ENCODE peak calls at places on chromosome 1, in eight cellular contexts. G, M, S, F, N, D, Q and J are unnamed samples.

GRCh38 chr1:68805097-68805641 is 308.3 kb upstream of the DEPDC1 start:
- DNase-seq in G (no peak), M (no peak), S (no peak), F (no peak), N (no peak), D (no peak), Q (no peak), J (no peak)

GRCh38 chr1:228211871-228212414 is 4.1 kb downstream of the OBSCN start:
- DNase-seq in G (no peak), M (no peak), S (no peak), F (no peak), N (no peak), D (no peak), Q (no peak), J (no peak)

GRCh38 chr1:54425152-54425584 is 19.0 kb upstream of the SSBP3 start:
- DNase-seq in G (no peak), M (no peak), S (no peak), F (no peak), N (no peak), D (no peak), Q (no peak), J (no peak)

GRCh38 chr1:41492341-41492848 is 7.9 kb upstream of the EDN2 start:
- DNase-seq in G (peak), M (no peak), S (no peak), F (no peak), N (no peak), D (peak), Q (peak), J (no peak)

GRCh38 chr1:198234511-198235251 is 77.9 kb downstream of the NEK7 start:
- DNase-seq in G (peak), M (no peak), S (no peak), F (no peak), N (peak), D (no peak), Q (no peak), J (no peak)

GRCh38 chr1:107785506-107786213 is 179.3 kb downstream of the VAV3 start:
- DNase-seq in G (no peak), M (no peak), S (no peak), F (no peak), N (no peak), D (no peak), Q (no peak), J (no peak)

GRCh38 chr1:109667452-109668122 is at the start of gene GSTM2:
- DNase-seq in G (peak), M (peak), S (peak), F (peak), N (peak), D (peak), Q (peak), J (peak)

GRCh38 chr1:117171900-117172501 is 38.7 kb downstream of the VTCN1 start:
- DNase-seq in G (no peak), M (no peak), S (peak), F (peak), N (peak), D (peak), Q (no peak), J (no peak)

GRCh38 chr1:221741364-221741970 is 422 bp downstream of the DUSP10 start:
- DNase-seq in G (peak), M (no peak), S (peak), F (peak), N (no peak), D (no peak), Q (no peak), J (no peak)

GRCh38 chr1:10338047-10338446 is 60.8 kb upstream of the PGD start:
- DNase-seq in G (peak), M (no peak), S (peak), F (peak), N (peak), D (peak), Q (peak), J (peak)

GRCh38 chr1:205739348-205740160 is 10.4 kb downstream of the NUCKS1 start:
- DNase-seq in G (no peak), M (peak), S (no peak), F (no peak), N (peak), D (no peak), Q (no peak), J (no peak)

GRCh38 chr1:63272811-63273210 is 49.6 kb upstream of the FOXD3 start:
- DNase-seq in G (no peak), M (no peak), S (no peak), F (no peak), N (no peak), D (no peak), Q (no peak), J (no peak)

GRCh38 chr1:234963180-234963903 is 165.3 kb downstream of the TOMM20 start:
- DNase-seq in G (peak), M (peak), S (peak), F (no peak), N (peak), D (peak), Q (peak), J (no peak)

GRCh38 chr1:22142315-22143064 is 407 bp downstream of the WNT4 start:
- DNase-seq in G (peak), M (no peak), S (no peak), F (no peak), N (no peak), D (no peak), Q (no peak), J (no peak)

GRCh38 chr1:239368436-239369109 is 17.8 kb upstream of the CHRM3 start:
- DNase-seq in G (peak), M (no peak), S (no peak), F (no peak), N (no peak), D (no peak), Q (no peak), J (no peak)

GRCh38 chr1:94739521-94740061 is 80.6 kb upstream of the SLC44A3 start:
- DNase-seq in G (peak), M (peak), S (no peak), F (no peak), N (peak), D (no peak), Q (no peak), J (no peak)

GRCh38 chr1:208058212-208059155 is 147.6 kb upstream of the CD34 start:
- DNase-seq in G (no peak), M (no peak), S (no peak), F (no peak), N (no peak), D (no peak), Q (no peak), J (no peak)

GRCh38 chr1:175036476-175036875 is 13.3 kb upstream of the MRPS14 start:
- DNase-seq in G (no peak), M (no peak), S (no peak), F (no peak), N (no peak), D (no peak), Q (no peak), J (no peak)

GRCh38 chr1:236514703-236515442 is 8.9 kb upstream of the LGALS8 start:
- DNase-seq in G (peak), M (no peak), S (no peak), F (no peak), N (no peak), D (no peak), Q (no peak), J (no peak)

GRCh38 chr1:179794669-179795068 is 51.6 kb downstream of the FAM163A start:
- DNase-seq in G (no peak), M (no peak), S (no peak), F (no peak), N (peak), D (no peak), Q (no peak), J (no peak)

GRCh38 chr1:88701275-88701674 is 17.2 kb downstream of the PKN2 start:
- DNase-seq in G (no peak), M (no peak), S (no peak), F (no peak), N (no peak), D (no peak), Q (no peak), J (no peak)

GRCh38 chr1:168235548-168235885 is 9.7 kb downstream of the SFT2D2 start:
- DNase-seq in G (no peak), M (no peak), S (no peak), F (no peak), N (no peak), D (no peak), Q (no peak), J (no peak)

GRCh38 chr1:234434706-234435105 is 44.3 kb downstream of the TARBP1 start:
- DNase-seq in G (no peak), M (no peak), S (no peak), F (no peak), N (no peak), D (no peak), Q (no peak), J (no peak)

GRCh38 chr1:96492236-96492635 is 229.3 kb upstream of the PTBP2 start:
- DNase-seq in G (no peak), M (no peak), S (no peak), F (no peak), N (peak), D (no peak), Q (no peak), J (no peak)

GRCh38 chr1:220768127-220768601 is 18.5 kb upstream of the MTARC1 start:
- DNase-seq in G (no peak), M (no peak), S (no peak), F (no peak), N (no peak), D (no peak), Q (no peak), J (no peak)

GRCh38 chr1:200468264-200469001 is 58.6 kb upstream of the ZNF281 start:
- DNase-seq in G (peak), M (no peak), S (no peak), F (no peak), N (no peak), D (no peak), Q (no peak), J (no peak)

GRCh38 chr1:248858096-248858890 is 592 bp downstream of the ZNF692 start:
- DNase-seq in G (peak), M (no peak), S (peak), F (peak), N (peak), D (peak), Q (no peak), J (peak)

GRCh38 chr1:248855580-248855979 is 3.3 kb downstream of the ZNF692 start:
- DNase-seq in G (no peak), M (no peak), S (no peak), F (no peak), N (no peak), D (no peak), Q (no peak), J (no peak)

GRCh38 chr1:248856176-248856575 is 2.7 kb downstream of the ZNF692 start:
- DNase-seq in G (no peak), M (no peak), S (no peak), F (no peak), N (no peak), D (no peak), Q (no peak), J (no peak)

GRCh38 chr1:248857749-248858095 is 1.2 kb downstream of the ZNF692 start:
- DNase-seq in G (no peak), M (no peak), S (no peak), F (no peak), N (no peak), D (no peak), Q (no peak), J (no peak)

GRCh38 chr1:248857201-248857600 is 1.7 kb downstream of the ZNF692 start:
- DNase-seq in G (no peak), M (no peak), S (no peak), F (no peak), N (no peak), D (no peak), Q (no peak), J (no peak)
- H3K27ac ChIP-seq in G (no peak), M (no peak), S (no peak), F (no peak), N (no peak), D (no peak), Q (no peak), J (no peak)

GRCh38 chr1:11784993-11785769 is 20.6 kb downstream of the MTHFR start:
- DNase-seq in G (peak), M (no peak), S (peak), F (peak), N (no peak), D (peak), Q (peak), J (no peak)
- H3K27ac ChIP-seq in G (no peak), M (no peak), S (peak), F (peak), N (no peak), D (peak), Q (no peak), J (peak)

DNA sequence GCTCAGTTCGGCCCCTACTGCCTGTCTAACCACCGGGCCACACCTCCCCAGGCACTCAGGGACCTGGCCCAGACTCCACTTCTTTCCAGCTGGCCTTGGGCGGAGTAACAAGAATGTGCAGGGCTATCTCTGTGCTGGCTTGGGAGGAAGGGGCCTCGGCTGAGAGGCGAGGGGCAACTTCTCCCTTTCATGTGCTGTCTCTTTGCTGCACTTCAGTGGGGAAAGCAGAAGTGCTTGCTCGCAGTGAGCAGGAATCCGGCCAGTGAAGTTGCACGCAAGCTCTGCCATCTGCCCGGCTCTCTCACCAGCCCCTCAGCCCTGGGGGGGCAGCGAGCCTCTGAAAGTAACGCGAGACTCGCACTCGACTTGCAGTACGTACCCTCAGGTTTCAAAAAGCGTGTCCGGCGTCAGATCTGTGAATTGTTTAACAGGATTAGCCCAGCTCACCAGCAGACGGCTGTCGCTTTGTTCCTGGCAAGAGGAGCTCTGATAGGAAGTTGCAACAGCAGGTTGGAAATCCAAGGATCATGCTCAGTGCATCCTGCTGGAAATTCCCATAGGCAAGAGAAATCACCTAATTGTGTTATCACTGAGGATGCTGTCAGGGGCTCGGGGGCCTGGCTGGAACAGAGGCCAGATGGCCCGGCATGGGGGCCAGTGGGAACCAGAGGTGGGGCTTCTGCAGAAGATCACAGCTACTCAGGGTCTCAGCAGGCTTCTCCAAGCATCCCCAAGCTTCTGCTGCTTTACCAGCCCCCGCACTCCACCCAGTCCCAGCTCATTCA is 221.1 kb downstream of the NPHP4 start:
- DNase-seq in G (no peak), M (no peak), S (no peak), F (no peak), N (no peak), D (no peak), Q (no peak), J (no peak)
- H3K27ac ChIP-seq in G (no peak), M (no peak), S (no peak), F (no peak), N (no peak), D (no peak), Q (no peak), J (no peak)

DNA sequence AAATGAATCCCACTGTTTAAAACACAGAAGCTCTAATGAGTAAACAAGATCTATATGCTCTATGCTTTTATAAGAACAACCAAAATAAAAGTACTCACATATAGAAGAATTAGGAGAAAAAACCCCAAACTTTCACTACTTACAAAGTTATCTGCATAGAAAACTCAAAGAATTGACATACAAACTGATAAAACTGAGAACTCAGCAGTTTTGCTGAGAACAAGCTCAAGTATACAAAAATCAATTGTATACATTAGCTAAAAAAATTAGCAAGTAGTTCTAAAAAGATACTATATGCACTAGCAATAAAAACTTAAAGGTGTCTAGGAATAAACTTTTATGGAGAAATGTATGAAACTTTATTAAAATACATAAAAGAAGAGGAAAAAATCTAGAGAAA is 186.2 kb upstream of the KAZN start:
- DNase-seq in G (no peak), M (no peak), S (no peak), F (no peak), N (no peak), D (no peak), Q (no peak), J (no peak)
- H3K27ac ChIP-seq in G (no peak), M (no peak), S (no peak), F (no peak), N (no peak), D (no peak), Q (no peak), J (no peak)

DNA sequence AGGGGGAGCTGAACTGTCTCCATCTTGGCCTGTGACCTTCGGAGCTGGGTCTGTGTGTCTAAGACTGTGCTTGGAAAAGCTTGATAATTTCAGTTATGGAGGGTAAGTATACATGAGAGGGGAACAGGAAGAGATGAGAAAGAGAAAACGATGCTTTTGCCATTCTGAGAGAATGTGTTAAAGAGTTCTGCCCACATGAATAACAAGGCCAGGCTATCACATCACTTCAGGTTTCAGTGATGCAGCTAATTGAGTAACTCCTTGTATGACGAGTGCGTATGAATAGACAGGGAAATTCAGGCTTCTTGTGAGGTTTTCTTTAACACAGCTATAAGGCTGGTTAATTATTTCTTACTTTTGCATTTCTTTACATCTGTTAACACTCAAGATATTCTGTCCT is 81.0 kb downstream of the PLPPR5 start:
- DNase-seq in G (no peak), M (no peak), S (no peak), F (no peak), N (no peak), D (no peak), Q (no peak), J (no peak)
- H3K27ac ChIP-seq in G (peak), M (no peak), S (no peak), F (no peak), N (no peak), D (no peak), Q (no peak), J (no peak)

DNA sequence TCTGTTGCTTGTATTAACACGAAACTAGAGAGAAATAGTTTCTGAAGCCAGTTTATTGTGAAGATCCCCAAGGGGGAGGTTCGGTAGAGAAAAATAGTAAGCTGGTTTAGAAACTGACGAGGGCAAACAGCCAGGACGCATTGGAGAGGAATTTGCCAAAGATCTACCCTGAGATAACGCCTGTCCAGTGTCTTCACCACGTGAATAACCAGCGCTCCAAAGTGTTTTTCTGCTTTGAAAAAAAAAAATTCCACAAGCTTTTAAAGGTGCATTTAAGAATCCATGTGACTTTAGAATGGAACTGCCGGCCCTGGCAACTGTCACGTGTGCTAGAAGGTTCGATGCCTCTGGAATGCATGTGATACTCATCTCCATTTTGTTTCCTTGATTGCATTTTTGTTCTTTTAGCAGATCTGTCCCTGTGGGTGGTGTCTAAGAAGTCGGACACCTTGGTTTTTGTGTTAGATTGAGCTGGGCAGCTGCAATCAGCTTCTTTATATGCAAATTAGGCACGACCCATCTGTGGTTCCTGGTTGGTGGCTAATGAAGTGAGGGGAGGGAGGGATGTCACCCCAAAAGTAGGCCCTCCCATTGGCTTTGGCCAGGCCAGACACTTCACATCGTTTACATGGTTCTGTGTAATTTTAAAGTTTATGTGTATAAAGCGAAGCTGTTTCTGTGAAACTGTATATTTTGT is 1.3 kb upstream of the THAP3 start:
- DNase-seq in G (no peak), M (no peak), S (no peak), F (no peak), N (no peak), D (no peak), Q (no peak), J (no peak)
- H3K27ac ChIP-seq in G (no peak), M (no peak), S (no peak), F (no peak), N (no peak), D (no peak), Q (no peak), J (no peak)

GRCh38 chr1:23594927-23595353 is 35.6 kb upstream of the ID3 start:
- DNase-seq in G (no peak), M (no peak), S (no peak), F (no peak), N (no peak), D (no peak), Q (no peak), J (no peak)
- H3K27ac ChIP-seq in G (no peak), M (no peak), S (no peak), F (no peak), N (no peak), D (no peak), Q (no peak), J (no peak)

GRCh38 chr1:61094677-61095076 is 12.3 kb downstream of the NFIA start:
- DNase-seq in G (no peak), M (no peak), S (no peak), F (no peak), N (no peak), D (no peak), Q (no peak), J (no peak)
- H3K27ac ChIP-seq in G (no peak), M (no peak), S (peak), F (no peak), N (no peak), D (peak), Q (no peak), J (no peak)